ENCODE peak calls at places on chromosomes 3 and 15, in six cellular contexts. Z is RPMI8226; A is HuH-7.5; T is psoas muscle; N is stimulated activated CD8-positive, alpha-beta memory T cell treated with anti-CD3 and anti-CD28 coated beads, Interleukin-7, amount 100 ng/mL, for 1 hour; J is AG04449. B is an unnamed sample.

GRCh38 chr3:107525101-107525953 is 2.6 kb downstream of the BBX start:
- DNase-seq in T (peak), Z (peak), N (no peak), A (peak), J (no peak), B (peak)

GRCh38 chr3:159632847-159633246 is 355.8 kb upstream of the IL12A start:
- DNase-seq in T (no peak), A (no peak), Z (no peak), J (no peak), N (no peak), B (no peak)

GRCh38 chr3:196120291-196120951 is 38.5 kb upstream of the TFRC start:
- DNase-seq in J (no peak), N (no peak), A (no peak), T (peak), Z (no peak), B (no peak)

GRCh38 chr3:181052256-181052655 is 62.7 kb upstream of the DNAJC19 start:
- DNase-seq in J (no peak), Z (no peak), N (no peak), T (no peak), A (no peak), B (no peak)

GRCh38 chr3:17473761-17474160 is 268.7 kb downstream of the TBC1D5 start:
- DNase-seq in J (no peak), A (no peak), Z (no peak), T (no peak), N (no peak), B (no peak)

GRCh38 chr3:99172736-99173657 is 271.5 kb upstream of the DCBLD2 start:
- DNase-seq in Z (peak), A (peak), J (peak), N (no peak), T (no peak), B (peak)

GRCh38 chr3:65604863-65605526 is 433.7 kb downstream of the MAGI1 start:
- DNase-seq in A (no peak), T (no peak), J (no peak), N (no peak), Z (no peak), B (no peak)

GRCh38 chr15:99438691-99439523 is 126.9 kb upstream of the MEF2A start:
- DNase-seq in J (no peak), N (no peak), T (peak), Z (no peak), A (no peak), B (no peak)

GRCh38 chr3:148643389-148643840 is 54.3 kb upstream of the AGTR1 start:
- DNase-seq in A (no peak), J (peak), Z (no peak), N (no peak), T (no peak), B (no peak)

GRCh38 chr3:168990621-168991020 is 672.9 kb downstream of the MECOM start:
- DNase-seq in N (no peak), A (no peak), T (no peak), J (no peak), Z (no peak), B (no peak)

GRCh38 chr15:70519616-70520015 is 243.7 kb downstream of the UACA start:
- DNase-seq in Z (no peak), J (no peak), N (no peak), T (no peak), A (no peak), B (peak)

GRCh38 chr3:79818015-79818414 is 50.2 kb upstream of the ROBO1 start:
- DNase-seq in N (no peak), J (no peak), T (no peak), A (no peak), Z (no peak), B (no peak)